ENCODE peak calls at places on chromosomes 16 and 17, in nine cellular contexts. One of them, this sample, is unnamed.

GRCh38 chr16:15552507-15552906 is 90.4 kb downstream of the MARF1 start:
- DNase-seq in CD8-positive, alpha-beta memory T cell: no peak
- DNase-seq in activated T-cell treated with anti-CD3 and anti-CD28 coated beads, Interleukin-2, amount 50 U/mL, for 4 hours: no peak
- DNase-seq in HFFc6: no peak
- DNase-seq in stimulated activated CD8-positive, alpha-beta memory T cell treated with anti-CD3 and anti-CD28 coated beads, Interleukin-15, amount 100 ng/mL, for 48 hours: no peak
- DNase-seq in AG08395: no peak
- DNase-seq in LHCN-M2: no peak
- DNase-seq in head of caudate nucleus: no peak
- DNase-seq in iris pigment epithelial cell: peak; percentile 54
- DNase-seq in this sample: no peak

GRCh38 chr17:43220511-43221125 is 7.8 kb downstream of the CCDC200 start:
- DNase-seq in CD8-positive, alpha-beta memory T cell: no peak
- DNase-seq in activated T-cell treated with anti-CD3 and anti-CD28 coated beads, Interleukin-2, amount 50 U/mL, for 4 hours: no peak
- DNase-seq in HFFc6: no peak
- DNase-seq in stimulated activated CD8-positive, alpha-beta memory T cell treated with anti-CD3 and anti-CD28 coated beads, Interleukin-15, amount 100 ng/mL, for 48 hours: no peak
- DNase-seq in AG08395: no peak
- DNase-seq in LHCN-M2: no peak
- DNase-seq in head of caudate nucleus: no peak
- DNase-seq in iris pigment epithelial cell: no peak
- DNase-seq in this sample: no peak

GRCh38 chr17:72970246-72970645 is 122.2 kb downstream of the SLC39A11 start:
- DNase-seq in CD8-positive, alpha-beta memory T cell: no peak
- DNase-seq in activated T-cell treated with anti-CD3 and anti-CD28 coated beads, Interleukin-2, amount 50 U/mL, for 4 hours: no peak
- DNase-seq in HFFc6: no peak
- DNase-seq in stimulated activated CD8-positive, alpha-beta memory T cell treated with anti-CD3 and anti-CD28 coated beads, Interleukin-15, amount 100 ng/mL, for 48 hours: no peak
- DNase-seq in AG08395: no peak
- DNase-seq in LHCN-M2: no peak
- DNase-seq in head of caudate nucleus: no peak
- DNase-seq in iris pigment epithelial cell: no peak
- DNase-seq in this sample: no peak

GRCh38 chr16:79469999-79470398 is 130.5 kb downstream of the MAF start:
- DNase-seq in CD8-positive, alpha-beta memory T cell: no peak
- DNase-seq in activated T-cell treated with anti-CD3 and anti-CD28 coated beads, Interleukin-2, amount 50 U/mL, for 4 hours: no peak
- DNase-seq in HFFc6: no peak
- DNase-seq in stimulated activated CD8-positive, alpha-beta memory T cell treated with anti-CD3 and anti-CD28 coated beads, Interleukin-15, amount 100 ng/mL, for 48 hours: no peak
- DNase-seq in AG08395: no peak
- DNase-seq in LHCN-M2: no peak
- DNase-seq in head of caudate nucleus: no peak
- DNase-seq in iris pigment epithelial cell: no peak
- DNase-seq in this sample: no peak

GRCh38 chr17:60738287-60738686 is 60.6 kb downstream of the BCAS3 start:
- DNase-seq in CD8-positive, alpha-beta memory T cell: no peak
- DNase-seq in activated T-cell treated with anti-CD3 and anti-CD28 coated beads, Interleukin-2, amount 50 U/mL, for 4 hours: no peak
- DNase-seq in HFFc6: no peak
- DNase-seq in stimulated activated CD8-positive, alpha-beta memory T cell treated with anti-CD3 and anti-CD28 coated beads, Interleukin-15, amount 100 ng/mL, for 48 hours: no peak
- DNase-seq in AG08395: no peak
- DNase-seq in LHCN-M2: no peak
- DNase-seq in head of caudate nucleus: no peak
- DNase-seq in iris pigment epithelial cell: no peak
- DNase-seq in this sample: no peak

GRCh38 chr17:35726609-35727460 is 4.6 kb upstream of the RASL10B start:
- DNase-seq in CD8-positive, alpha-beta memory T cell: no peak
- DNase-seq in activated T-cell treated with anti-CD3 and anti-CD28 coated beads, Interleukin-2, amount 50 U/mL, for 4 hours: no peak
- DNase-seq in HFFc6: peak; percentile 89
- DNase-seq in stimulated activated CD8-positive, alpha-beta memory T cell treated with anti-CD3 and anti-CD28 coated beads, Interleukin-15, amount 100 ng/mL, for 48 hours: no peak
- DNase-seq in AG08395: peak; percentile 86
- DNase-seq in LHCN-M2: peak; percentile 85
- DNase-seq in head of caudate nucleus: no peak
- DNase-seq in iris pigment epithelial cell: peak; percentile 95
- DNase-seq in this sample: no peak

GRCh38 chr17:2215616-2216364 is 87.8 kb downstream of the SMG6 start:
- DNase-seq in CD8-positive, alpha-beta memory T cell: peak; percentile 79
- DNase-seq in activated T-cell treated with anti-CD3 and anti-CD28 coated beads, Interleukin-2, amount 50 U/mL, for 4 hours: peak; percentile 49
- DNase-seq in HFFc6: peak; percentile 80
- DNase-seq in stimulated activated CD8-positive, alpha-beta memory T cell treated with anti-CD3 and anti-CD28 coated beads, Interleukin-15, amount 100 ng/mL, for 48 hours: peak; percentile 55
- DNase-seq in AG08395: peak; percentile 73
- DNase-seq in LHCN-M2: peak; percentile 71
- DNase-seq in head of caudate nucleus: peak; percentile 59
- DNase-seq in iris pigment epithelial cell: peak; percentile 94
- DNase-seq in this sample: peak; percentile 81

GRCh38 chr16:46972971-46973456 is 460 bp downstream of the DNAJA2 start:
- DNase-seq in CD8-positive, alpha-beta memory T cell: peak; percentile 53
- DNase-seq in activated T-cell treated with anti-CD3 and anti-CD28 coated beads, Interleukin-2, amount 50 U/mL, for 4 hours: peak; percentile 26
- DNase-seq in HFFc6: no peak
- DNase-seq in stimulated activated CD8-positive, alpha-beta memory T cell treated with anti-CD3 and anti-CD28 coated beads, Interleukin-15, amount 100 ng/mL, for 48 hours: peak; percentile 40
- DNase-seq in AG08395: peak; percentile 44
- DNase-seq in LHCN-M2: no peak
- DNase-seq in head of caudate nucleus: peak; percentile 49
- DNase-seq in iris pigment epithelial cell: peak; percentile 26
- DNase-seq in this sample: peak; percentile 31

GRCh38 chr17:67360880-67361279 is 5.5 kb downstream of the PSMD12 start:
- DNase-seq in CD8-positive, alpha-beta memory T cell: no peak
- DNase-seq in activated T-cell treated with anti-CD3 and anti-CD28 coated beads, Interleukin-2, amount 50 U/mL, for 4 hours: no peak
- DNase-seq in HFFc6: no peak
- DNase-seq in stimulated activated CD8-positive, alpha-beta memory T cell treated with anti-CD3 and anti-CD28 coated beads, Interleukin-15, amount 100 ng/mL, for 48 hours: no peak
- DNase-seq in AG08395: no peak
- DNase-seq in LHCN-M2: no peak
- DNase-seq in head of caudate nucleus: no peak
- DNase-seq in iris pigment epithelial cell: no peak
- DNase-seq in this sample: no peak

GRCh38 chr17:59565959-59566324 is 532 bp downstream of the DHX40 start:
- DNase-seq in CD8-positive, alpha-beta memory T cell: peak; percentile 60
- DNase-seq in activated T-cell treated with anti-CD3 and anti-CD28 coated beads, Interleukin-2, amount 50 U/mL, for 4 hours: peak; percentile 25
- DNase-seq in HFFc6: peak; percentile 72
- DNase-seq in stimulated activated CD8-positive, alpha-beta memory T cell treated with anti-CD3 and anti-CD28 coated beads, Interleukin-15, amount 100 ng/mL, for 48 hours: peak; percentile 30
- DNase-seq in AG08395: peak; percentile 83
- DNase-seq in LHCN-M2: peak; percentile 86
- DNase-seq in head of caudate nucleus: peak; percentile 83
- DNase-seq in iris pigment epithelial cell: peak; percentile 86
- DNase-seq in this sample: peak; percentile 72

GRCh38 chr17:49573510-49574282 is 2.0 kb upstream of the NXPH3 start:
- DNase-seq in CD8-positive, alpha-beta memory T cell: no peak
- DNase-seq in activated T-cell treated with anti-CD3 and anti-CD28 coated beads, Interleukin-2, amount 50 U/mL, for 4 hours: no peak
- DNase-seq in HFFc6: no peak
- DNase-seq in stimulated activated CD8-positive, alpha-beta memory T cell treated with anti-CD3 and anti-CD28 coated beads, Interleukin-15, amount 100 ng/mL, for 48 hours: no peak
- DNase-seq in AG08395: no peak
- DNase-seq in LHCN-M2: no peak
- DNase-seq in head of caudate nucleus: no peak
- DNase-seq in iris pigment epithelial cell: no peak
- DNase-seq in this sample: no peak

GRCh38 chr17:67157732-67158639 is 87.0 kb downstream of the HELZ start:
- DNase-seq in CD8-positive, alpha-beta memory T cell: no peak
- DNase-seq in activated T-cell treated with anti-CD3 and anti-CD28 coated beads, Interleukin-2, amount 50 U/mL, for 4 hours: no peak
- DNase-seq in HFFc6: peak; percentile 27
- DNase-seq in stimulated activated CD8-positive, alpha-beta memory T cell treated with anti-CD3 and anti-CD28 coated beads, Interleukin-15, amount 100 ng/mL, for 48 hours: no peak
- DNase-seq in AG08395: peak; percentile 32
- DNase-seq in LHCN-M2: peak; percentile 64
- DNase-seq in head of caudate nucleus: peak; percentile 21
- DNase-seq in iris pigment epithelial cell: peak; percentile 54
- DNase-seq in this sample: no peak

GRCh38 chr17:27762527-27763305 is 37.6 kb downstream of the NOS2 start:
- DNase-seq in CD8-positive, alpha-beta memory T cell: no peak
- DNase-seq in activated T-cell treated with anti-CD3 and anti-CD28 coated beads, Interleukin-2, amount 50 U/mL, for 4 hours: no peak
- DNase-seq in HFFc6: peak; percentile 16
- DNase-seq in stimulated activated CD8-positive, alpha-beta memory T cell treated with anti-CD3 and anti-CD28 coated beads, Interleukin-15, amount 100 ng/mL, for 48 hours: no peak
- DNase-seq in AG08395: no peak
- DNase-seq in LHCN-M2: peak; percentile 25
- DNase-seq in head of caudate nucleus: no peak
- DNase-seq in iris pigment epithelial cell: peak; percentile 35
- DNase-seq in this sample: no peak

GRCh38 chr17:71494456-71494855 is 626.4 kb upstream of the SOX9 start:
- DNase-seq in CD8-positive, alpha-beta memory T cell: no peak
- DNase-seq in activated T-cell treated with anti-CD3 and anti-CD28 coated beads, Interleukin-2, amount 50 U/mL, for 4 hours: no peak
- DNase-seq in HFFc6: peak; percentile 19
- DNase-seq in stimulated activated CD8-positive, alpha-beta memory T cell treated with anti-CD3 and anti-CD28 coated beads, Interleukin-15, amount 100 ng/mL, for 48 hours: no peak
- DNase-seq in AG08395: peak; percentile 25
- DNase-seq in LHCN-M2: no peak
- DNase-seq in head of caudate nucleus: no peak
- DNase-seq in iris pigment epithelial cell: peak; percentile 48
- DNase-seq in this sample: no peak

GRCh38 chr16:20385844-20386832 is 18.4 kb downstream of the PDILT start:
- DNase-seq in CD8-positive, alpha-beta memory T cell: peak; percentile 23
- DNase-seq in activated T-cell treated with anti-CD3 and anti-CD28 coated beads, Interleukin-2, amount 50 U/mL, for 4 hours: peak; percentile 44
- DNase-seq in HFFc6: peak; percentile 27
- DNase-seq in stimulated activated CD8-positive, alpha-beta memory T cell treated with anti-CD3 and anti-CD28 coated beads, Interleukin-15, amount 100 ng/mL, for 48 hours: peak; percentile 2
- DNase-seq in AG08395: peak; percentile 71
- DNase-seq in LHCN-M2: peak; percentile 34
- DNase-seq in head of caudate nucleus: peak; percentile 82
- DNase-seq in iris pigment epithelial cell: peak; percentile 28
- DNase-seq in this sample: peak; percentile 32

GRCh38 chr17:30954046-30954805 is 16.6 kb upstream of the RNF135 start:
- DNase-seq in CD8-positive, alpha-beta memory T cell: no peak
- DNase-seq in activated T-cell treated with anti-CD3 and anti-CD28 coated beads, Interleukin-2, amount 50 U/mL, for 4 hours: no peak
- DNase-seq in HFFc6: no peak
- DNase-seq in stimulated activated CD8-positive, alpha-beta memory T cell treated with anti-CD3 and anti-CD28 coated beads, Interleukin-15, amount 100 ng/mL, for 48 hours: no peak
- DNase-seq in AG08395: no peak
- DNase-seq in LHCN-M2: no peak
- DNase-seq in head of caudate nucleus: peak; percentile 24
- DNase-seq in iris pigment epithelial cell: peak; percentile 14
- DNase-seq in this sample: no peak

GRCh38 chr16:70588565-70588964 is 57.8 kb upstream of the IL34 start:
- DNase-seq in CD8-positive, alpha-beta memory T cell: no peak
- DNase-seq in activated T-cell treated with anti-CD3 and anti-CD28 coated beads, Interleukin-2, amount 50 U/mL, for 4 hours: no peak
- DNase-seq in HFFc6: no peak
- DNase-seq in stimulated activated CD8-positive, alpha-beta memory T cell treated with anti-CD3 and anti-CD28 coated beads, Interleukin-15, amount 100 ng/mL, for 48 hours: no peak
- DNase-seq in AG08395: no peak
- DNase-seq in LHCN-M2: no peak
- DNase-seq in head of caudate nucleus: no peak
- DNase-seq in iris pigment epithelial cell: peak; percentile 72
- DNase-seq in this sample: no peak

GRCh38 chr17:1830288-1830687 is 483 bp downstream of the RPA1 start:
- DNase-seq in CD8-positive, alpha-beta memory T cell: peak; percentile 47
- DNase-seq in activated T-cell treated with anti-CD3 and anti-CD28 coated beads, Interleukin-2, amount 50 U/mL, for 4 hours: no peak
- DNase-seq in HFFc6: no peak
- DNase-seq in stimulated activated CD8-positive, alpha-beta memory T cell treated with anti-CD3 and anti-CD28 coated beads, Interleukin-15, amount 100 ng/mL, for 48 hours: no peak
- DNase-seq in AG08395: peak; percentile 11
- DNase-seq in LHCN-M2: no peak
- DNase-seq in head of caudate nucleus: peak; percentile 7
- DNase-seq in iris pigment epithelial cell: peak; percentile 10
- DNase-seq in this sample: peak; percentile 28

GRCh38 chr16:49827806-49828428 is 28.0 kb downstream of the ZNF423 start:
- DNase-seq in CD8-positive, alpha-beta memory T cell: no peak
- DNase-seq in activated T-cell treated with anti-CD3 and anti-CD28 coated beads, Interleukin-2, amount 50 U/mL, for 4 hours: no peak
- DNase-seq in HFFc6: no peak
- DNase-seq in stimulated activated CD8-positive, alpha-beta memory T cell treated with anti-CD3 and anti-CD28 coated beads, Interleukin-15, amount 100 ng/mL, for 48 hours: no peak
- DNase-seq in AG08395: no peak
- DNase-seq in LHCN-M2: no peak
- DNase-seq in head of caudate nucleus: no peak
- DNase-seq in iris pigment epithelial cell: no peak
- DNase-seq in this sample: no peak

GRCh38 chr16:67447508-67448076 is 16.7 kb downstream of the HSD11B2 start:
- DNase-seq in CD8-positive, alpha-beta memory T cell: no peak
- DNase-seq in activated T-cell treated with anti-CD3 and anti-CD28 coated beads, Interleukin-2, amount 50 U/mL, for 4 hours: peak; percentile 46
- DNase-seq in HFFc6: no peak
- DNase-seq in stimulated activated CD8-positive, alpha-beta memory T cell treated with anti-CD3 and anti-CD28 coated beads, Interleukin-15, amount 100 ng/mL, for 48 hours: peak; percentile 53
- DNase-seq in AG08395: peak; percentile 48
- DNase-seq in LHCN-M2: peak; percentile 34
- DNase-seq in head of caudate nucleus: peak; percentile 39
- DNase-seq in iris pigment epithelial cell: no peak
- DNase-seq in this sample: peak; percentile 46

GRCh38 chr16:49858200-49859129 is 2.6 kb upstream of the ZNF423 start:
- DNase-seq in CD8-positive, alpha-beta memory T cell: peak; percentile 28
- DNase-seq in activated T-cell treated with anti-CD3 and anti-CD28 coated beads, Interleukin-2, amount 50 U/mL, for 4 hours: peak; percentile 48
- DNase-seq in HFFc6: no peak
- DNase-seq in stimulated activated CD8-positive, alpha-beta memory T cell treated with anti-CD3 and anti-CD28 coated beads, Interleukin-15, amount 100 ng/mL, for 48 hours: peak; percentile 6
- DNase-seq in AG08395: peak; percentile 23
- DNase-seq in LHCN-M2: no peak
- DNase-seq in head of caudate nucleus: peak; percentile 53
- DNase-seq in iris pigment epithelial cell: peak; percentile 43
- DNase-seq in this sample: no peak

GRCh38 chr16:2933136-2933535 is 21.4 kb downstream of the FLYWCH1 start:
- DNase-seq in CD8-positive, alpha-beta memory T cell: no peak
- DNase-seq in activated T-cell treated with anti-CD3 and anti-CD28 coated beads, Interleukin-2, amount 50 U/mL, for 4 hours: no peak
- DNase-seq in HFFc6: no peak
- DNase-seq in stimulated activated CD8-positive, alpha-beta memory T cell treated with anti-CD3 and anti-CD28 coated beads, Interleukin-15, amount 100 ng/mL, for 48 hours: no peak
- DNase-seq in AG08395: no peak
- DNase-seq in LHCN-M2: no peak
- DNase-seq in head of caudate nucleus: no peak
- DNase-seq in iris pigment epithelial cell: no peak
- DNase-seq in this sample: no peak

GRCh38 chr17:42112552-42113176 is at the start of gene DHX58:
- DNase-seq in CD8-positive, alpha-beta memory T cell: peak; percentile 80
- DNase-seq in activated T-cell treated with anti-CD3 and anti-CD28 coated beads, Interleukin-2, amount 50 U/mL, for 4 hours: peak; percentile 68
- DNase-seq in HFFc6: peak; percentile 73
- DNase-seq in stimulated activated CD8-positive, alpha-beta memory T cell treated with anti-CD3 and anti-CD28 coated beads, Interleukin-15, amount 100 ng/mL, for 48 hours: peak; percentile 70
- DNase-seq in AG08395: peak; percentile 94
- DNase-seq in LHCN-M2: peak; percentile 84
- DNase-seq in head of caudate nucleus: peak; percentile 82
- DNase-seq in iris pigment epithelial cell: peak; percentile 94
- DNase-seq in this sample: peak; percentile 83

GRCh38 chr17:49086316-49086605 is 46.3 kb upstream of the B4GALNT2 start:
- DNase-seq in CD8-positive, alpha-beta memory T cell: no peak
- DNase-seq in activated T-cell treated with anti-CD3 and anti-CD28 coated beads, Interleukin-2, amount 50 U/mL, for 4 hours: no peak
- DNase-seq in HFFc6: no peak
- DNase-seq in stimulated activated CD8-positive, alpha-beta memory T cell treated with anti-CD3 and anti-CD28 coated beads, Interleukin-15, amount 100 ng/mL, for 48 hours: no peak
- DNase-seq in AG08395: no peak
- DNase-seq in LHCN-M2: no peak
- DNase-seq in head of caudate nucleus: no peak
- DNase-seq in iris pigment epithelial cell: no peak
- DNase-seq in this sample: no peak

GRCh38 chr16:30934827-30935557 is 11.6 kb downstream of the FBXL19 start:
- DNase-seq in CD8-positive, alpha-beta memory T cell: peak; percentile 23
- DNase-seq in activated T-cell treated with anti-CD3 and anti-CD28 coated beads, Interleukin-2, amount 50 U/mL, for 4 hours: no peak
- DNase-seq in HFFc6: peak; percentile 52
- DNase-seq in stimulated activated CD8-positive, alpha-beta memory T cell treated with anti-CD3 and anti-CD28 coated beads, Interleukin-15, amount 100 ng/mL, for 48 hours: no peak
- DNase-seq in AG08395: peak; percentile 52
- DNase-seq in LHCN-M2: peak; percentile 55
- DNase-seq in head of caudate nucleus: peak; percentile 60
- DNase-seq in iris pigment epithelial cell: peak; percentile 74
- DNase-seq in this sample: no peak

GRCh38 chr17:35871415-35871814 is 2.7 kb upstream of the HEATR9 start:
- DNase-seq in CD8-positive, alpha-beta memory T cell: peak; percentile 34
- DNase-seq in activated T-cell treated with anti-CD3 and anti-CD28 coated beads, Interleukin-2, amount 50 U/mL, for 4 hours: no peak
- DNase-seq in HFFc6: no peak
- DNase-seq in stimulated activated CD8-positive, alpha-beta memory T cell treated with anti-CD3 and anti-CD28 coated beads, Interleukin-15, amount 100 ng/mL, for 48 hours: no peak
- DNase-seq in AG08395: no peak
- DNase-seq in LHCN-M2: no peak
- DNase-seq in head of caudate nucleus: no peak
- DNase-seq in iris pigment epithelial cell: no peak
- DNase-seq in this sample: no peak

GRCh38 chr16:65388592-65388991 is 266.7 kb upstream of the CDH11 start:
- DNase-seq in CD8-positive, alpha-beta memory T cell: no peak
- DNase-seq in activated T-cell treated with anti-CD3 and anti-CD28 coated beads, Interleukin-2, amount 50 U/mL, for 4 hours: no peak
- DNase-seq in HFFc6: no peak
- DNase-seq in stimulated activated CD8-positive, alpha-beta memory T cell treated with anti-CD3 and anti-CD28 coated beads, Interleukin-15, amount 100 ng/mL, for 48 hours: no peak
- DNase-seq in AG08395: no peak
- DNase-seq in LHCN-M2: peak; percentile 11
- DNase-seq in head of caudate nucleus: no peak
- DNase-seq in iris pigment epithelial cell: peak; percentile 81
- DNase-seq in this sample: no peak

GRCh38 chr17:82153745-82154375 is 55.8 kb upstream of the FASN start:
- DNase-seq in CD8-positive, alpha-beta memory T cell: peak; percentile 85
- DNase-seq in activated T-cell treated with anti-CD3 and anti-CD28 coated beads, Interleukin-2, amount 50 U/mL, for 4 hours: peak; percentile 82
- DNase-seq in HFFc6: peak; percentile 47
- DNase-seq in stimulated activated CD8-positive, alpha-beta memory T cell treated with anti-CD3 and anti-CD28 coated beads, Interleukin-15, amount 100 ng/mL, for 48 hours: peak; percentile 56
- DNase-seq in AG08395: peak; percentile 90
- DNase-seq in LHCN-M2: peak; percentile 54
- DNase-seq in head of caudate nucleus: peak; percentile 80
- DNase-seq in iris pigment epithelial cell: peak; percentile 55
- DNase-seq in this sample: peak; percentile 91

GRCh38 chr16:65547799-65548446 is 426.1 kb upstream of the CDH11 start:
- DNase-seq in CD8-positive, alpha-beta memory T cell: no peak
- DNase-seq in activated T-cell treated with anti-CD3 and anti-CD28 coated beads, Interleukin-2, amount 50 U/mL, for 4 hours: no peak
- DNase-seq in HFFc6: peak; percentile 92
- DNase-seq in stimulated activated CD8-positive, alpha-beta memory T cell treated with anti-CD3 and anti-CD28 coated beads, Interleukin-15, amount 100 ng/mL, for 48 hours: no peak
- DNase-seq in AG08395: peak; percentile 91
- DNase-seq in LHCN-M2: peak; percentile 92
- DNase-seq in head of caudate nucleus: no peak
- DNase-seq in iris pigment epithelial cell: peak; percentile 91
- DNase-seq in this sample: no peak

GRCh38 chr17:76121932-76122383 is 18.4 kb upstream of the EXOC7 start:
- DNase-seq in CD8-positive, alpha-beta memory T cell: peak; percentile 26
- DNase-seq in activated T-cell treated with anti-CD3 and anti-CD28 coated beads, Interleukin-2, amount 50 U/mL, for 4 hours: no peak
- DNase-seq in HFFc6: no peak
- DNase-seq in stimulated activated CD8-positive, alpha-beta memory T cell treated with anti-CD3 and anti-CD28 coated beads, Interleukin-15, amount 100 ng/mL, for 48 hours: no peak
- DNase-seq in AG08395: no peak
- DNase-seq in LHCN-M2: no peak
- DNase-seq in head of caudate nucleus: no peak
- DNase-seq in iris pigment epithelial cell: peak; percentile 13
- DNase-seq in this sample: no peak

This sample was measured in naive thymus-derived CD4-positive, alpha-beta T cell.